ENCODE peak calls at places on chromosomes 4 and X, in four cellular contexts. One of them, this sample, is unnamed.

GRCh38 chr4:6891436-6892170 is 18.0 kb upstream of the TBC1D14 start:
- DNase-seq in activated CD8-positive, alpha-beta T cell treated with anti-CD3 and anti-CD28 coated beads for 36 hours: no peak
- DNase-seq in fibroblast of mammary gland: no peak
- DNase-seq in AG04450: no peak
- DNase-seq in this sample: no peak

GRCh38 chr4:40264995-40265909 is 68.4 kb downstream of the RHOH start:
- DNase-seq in AG04450: no peak
- DNase-seq in fibroblast of mammary gland: no peak
- DNase-seq in activated CD8-positive, alpha-beta T cell treated with anti-CD3 and anti-CD28 coated beads for 36 hours: peak
- DNase-seq in this sample: no peak

GRCh38 chr4:40916880-40917279 is 167.1 kb downstream of the NSUN7 start:
- DNase-seq in fibroblast of mammary gland: peak
- DNase-seq in activated CD8-positive, alpha-beta T cell treated with anti-CD3 and anti-CD28 coated beads for 36 hours: peak
- DNase-seq in AG04450: no peak
- DNase-seq in this sample: peak

GRCh38 chr4:135538698-135539097 is 1337.1 kb upstream of the PABPC4L start:
- DNase-seq in activated CD8-positive, alpha-beta T cell treated with anti-CD3 and anti-CD28 coated beads for 36 hours: no peak
- DNase-seq in fibroblast of mammary gland: no peak
- DNase-seq in AG04450: no peak
- DNase-seq in this sample: no peak

GRCh38 chr4:27828843-27829242 is 968.2 kb downstream of the STIM2 start:
- DNase-seq in activated CD8-positive, alpha-beta T cell treated with anti-CD3 and anti-CD28 coated beads for 36 hours: no peak
- DNase-seq in AG04450: no peak
- DNase-seq in fibroblast of mammary gland: peak
- DNase-seq in this sample: peak

GRCh38 chrX:44291468-44292116 is 51.9 kb downstream of the EFHC2 start:
- DNase-seq in activated CD8-positive, alpha-beta T cell treated with anti-CD3 and anti-CD28 coated beads for 36 hours: no peak
- DNase-seq in AG04450: no peak
- DNase-seq in fibroblast of mammary gland: no peak
- DNase-seq in this sample: no peak

GRCh38 chr4:124931050-124931449 is 218.5 kb upstream of the ANKRD50 start:
- DNase-seq in activated CD8-positive, alpha-beta T cell treated with anti-CD3 and anti-CD28 coated beads for 36 hours: no peak
- DNase-seq in fibroblast of mammary gland: peak
- DNase-seq in AG04450: peak
- DNase-seq in this sample: no peak

GRCh38 chrX:12978205-12979010 is 3.5 kb downstream of the TMSB4X start:
- DNase-seq in fibroblast of mammary gland: peak
- DNase-seq in AG04450: peak
- DNase-seq in activated CD8-positive, alpha-beta T cell treated with anti-CD3 and anti-CD28 coated beads for 36 hours: peak
- DNase-seq in this sample: peak

GRCh38 chr4:158760866-158761265 is 8.0 kb upstream of the FNIP2 start:
- DNase-seq in AG04450: no peak
- DNase-seq in fibroblast of mammary gland: peak
- DNase-seq in activated CD8-positive, alpha-beta T cell treated with anti-CD3 and anti-CD28 coated beads for 36 hours: peak
- DNase-seq in this sample: peak

GRCh38 chrX:50100188-50100587 is 100.6 kb downstream of the AKAP4 start:
- DNase-seq in activated CD8-positive, alpha-beta T cell treated with anti-CD3 and anti-CD28 coated beads for 36 hours: peak
- DNase-seq in fibroblast of mammary gland: peak
- DNase-seq in AG04450: no peak
- DNase-seq in this sample: peak

GRCh38 chrX:34638116-34638515 is 19.0 kb downstream of the TMEM47 start:
- DNase-seq in fibroblast of mammary gland: peak
- DNase-seq in AG04450: peak
- DNase-seq in activated CD8-positive, alpha-beta T cell treated with anti-CD3 and anti-CD28 coated beads for 36 hours: no peak
- DNase-seq in this sample: peak

GRCh38 chrX:119602701-119603255 is 3.4 kb downstream of the NKRF start:
- DNase-seq in AG04450: no peak
- DNase-seq in activated CD8-positive, alpha-beta T cell treated with anti-CD3 and anti-CD28 coated beads for 36 hours: no peak
- DNase-seq in fibroblast of mammary gland: no peak
- DNase-seq in this sample: peak